ENCODE peak calls at places on chromosomes 12 and 14, in seven cellular contexts. U is RWPE2; T is central memory CD4-positive, alpha-beta T cell; S is AG20443; N is Daoy; X is T-helper 2 cell treated with Interferon-gamma antibody and Interleukin-4, amounts not matched to agents 5 μg/mL and 100 μg/mL, for 36 hours; G is stimulated activated CD8-positive, alpha-beta memory T cell treated with anti-CD3 and anti-CD28 coated beads, Interleukin-4, amount 100 ng/mL, for 24 hours. B is an unnamed sample.

GRCh38 chr14:32590157-32590556 is 261.1 kb downstream of the AKAP6 start:
- DNase-seq in U (no peak), T (no peak), S (no peak), N (no peak), X (no peak), G (no peak), B (no peak)

GRCh38 chr12:120365675-120366340 is 3.2 kb downstream of the MSI1 start:
- DNase-seq in U (no peak), T (no peak), S (no peak), N (no peak), X (no peak), G (no peak), B (no peak)

GRCh38 chr14:50020799-50021198 is 95.6 kb downstream of the VCPKMT start:
- DNase-seq in U (no peak), T (no peak), S (no peak), N (no peak), X (no peak), G (no peak), B (no peak)

GRCh38 chr14:41047763-41048162 is 558.9 kb upstream of the LRFN5 start:
- DNase-seq in U (no peak), T (no peak), S (no peak), N (no peak), X (no peak), G (no peak), B (no peak)

GRCh38 chr14:74583689-74584434 is 28.2 kb downstream of the LTBP2 start:
- DNase-seq in U (peak; percentile 89), T (no peak), S (peak; percentile 69), N (peak; percentile 87), X (no peak), G (peak; percentile 9), B (no peak)

GRCh38 chr14:42149609-42150261 is 543.1 kb downstream of the LRFN5 start:
- DNase-seq in U (no peak), T (no peak), S (no peak), N (no peak), X (no peak), G (no peak), B (no peak)

GRCh38 chr14:99793213-99794155 is at the start of gene EML1:
- DNase-seq in U (no peak), T (peak; percentile 73), S (peak; percentile 99), N (peak; percentile 94), X (peak; percentile 81), G (peak; percentile 56), B (peak; percentile 69)

GRCh38 chr14:101475468-101476257 is 85.6 kb upstream of the DIO3 start:
- DNase-seq in U (peak; percentile 83), T (no peak), S (peak; percentile 82), N (peak; percentile 67), X (no peak), G (no peak), B (no peak)

GRCh38 chr12:53338916-53339315 is 2.8 kb upstream of the SP7 start:
- DNase-seq in U (no peak), T (no peak), S (no peak), N (no peak), X (no peak), G (no peak), B (no peak)

GRCh38 chr12:110367209-110367864 is 36.2 kb downstream of the ANAPC7 start:
- DNase-seq in U (no peak), T (no peak), S (no peak), N (no peak), X (no peak), G (no peak), B (no peak)

GRCh38 chr14:32985881-32986280 is 47.2 kb downstream of the NPAS3 start:
- DNase-seq in U (no peak), T (no peak), S (no peak), N (peak; percentile 10), X (no peak), G (no peak), B (no peak)

GRCh38 chr14:50082784-50083466 is 33.4 kb downstream of the VCPKMT start:
- DNase-seq in U (no peak), T (peak; percentile 92), S (no peak), N (peak; percentile 89), X (peak; percentile 93), G (peak; percentile 74), B (peak; percentile 83)

GRCh38 chr14:80948291-80948690 is 6.8 kb upstream of the CEP128 start:
- DNase-seq in U (no peak), T (no peak), S (no peak), N (no peak), X (no peak), G (no peak), B (no peak)

GRCh38 chr12:105742567-105742874 is 396.2 kb downstream of the NUAK1 start:
- DNase-seq in U (no peak), T (no peak), S (no peak), N (no peak), X (no peak), G (no peak), B (no peak)

GRCh38 chr14:106070242-106070641 is 543.9 kb downstream of the TMEM121 start:
- DNase-seq in U (no peak), T (no peak), S (no peak), N (no peak), X (no peak), G (no peak), B (no peak)

GRCh38 chr12:105291531-105291930 is 39.0 kb upstream of the C12orf75 start:
- DNase-seq in U (no peak), T (no peak), S (no peak), N (no peak), X (no peak), G (no peak), B (no peak)

GRCh38 chr12:119990382-119990874 is 1.4 kb downstream of the BICDL1 start:
- DNase-seq in U (no peak), T (no peak), S (no peak), N (no peak), X (no peak), G (no peak), B (no peak)

GRCh38 chr12:111754671-111755070 is 12.1 kb upstream of the ALDH2 start:
- DNase-seq in U (no peak), T (no peak), S (no peak), N (no peak), X (no peak), G (no peak), B (no peak)

GRCh38 chr12:68264864-68265256 is 11.5 kb upstream of the IL22 start:
- DNase-seq in U (no peak), T (no peak), S (peak; percentile 24), N (no peak), X (no peak), G (no peak), B (no peak)

GRCh38 chr12:111748195-111748803 is 18.4 kb upstream of the ALDH2 start:
- DNase-seq in U (no peak), T (no peak), S (no peak), N (no peak), X (no peak), G (no peak), B (no peak)

GRCh38 chr12:1131811-1132224 is 140.8 kb downstream of the ERC1 start:
- DNase-seq in U (no peak), T (no peak), S (no peak), N (no peak), X (no peak), G (no peak), B (no peak)

GRCh38 chr14:61252354-61253063 is 28.6 kb downstream of the TMEM30B start:
- DNase-seq in U (peak; percentile 83), T (peak; percentile 47), S (peak; percentile 91), N (peak; percentile 92), X (peak; percentile 62), G (peak; percentile 24), B (peak; percentile 48)

GRCh38 chr12:47882796-47883546 is 21.8 kb downstream of the VDR start:
- DNase-seq in U (peak; percentile 45), T (peak; percentile 26), S (no peak), N (peak; percentile 51), X (peak; percentile 44), G (peak; percentile 20), B (no peak)

GRCh38 chr12:65568517-65568916 is 255.8 kb upstream of the HMGA2 start:
- DNase-seq in U (peak; percentile 74), T (no peak), S (no peak), N (peak; percentile 59), X (no peak), G (no peak), B (no peak)

GRCh38 chr14:74532246-74532645 is 38.7 kb downstream of the ISCA2 start:
- DNase-seq in U (no peak), T (no peak), S (no peak), N (no peak), X (no peak), G (no peak), B (no peak)

GRCh38 chr12:63068857-63069442 is 82.1 kb downstream of the AVPR1A start:
- DNase-seq in U (no peak), T (no peak), S (peak; percentile 21), N (peak; percentile 60), X (no peak), G (no peak), B (no peak)

GRCh38 chr12:117803013-117803412 is 165.8 kb downstream of the KSR2 start:
- DNase-seq in U (no peak), T (no peak), S (no peak), N (no peak), X (no peak), G (no peak), B (no peak)

GRCh38 chr12:131087302-131087818 is 133.7 kb downstream of the ADGRD1 start:
- DNase-seq in U (no peak), T (no peak), S (no peak), N (no peak), X (no peak), G (no peak), B (no peak)

GRCh38 chr12:107594995-107595394 is 90.6 kb upstream of the PWP1 start:
- DNase-seq in U (no peak), T (no peak), S (no peak), N (peak; percentile 37), X (no peak), G (no peak), B (no peak)

GRCh38 chr14:64503184-64503433 is 529 bp downstream of the ZBTB25 start:
- DNase-seq in U (no peak), T (peak; percentile 30), S (peak; percentile 22), N (no peak), X (no peak), G (no peak), B (no peak)

GRCh38 chr14:68794856-68795601 is 2.2 kb upstream of the ZFP36L1 start:
- DNase-seq in U (peak; percentile 35), T (peak; percentile 57), S (peak; percentile 80), N (peak; percentile 88), X (peak; percentile 54), G (no peak), B (no peak)

GRCh38 chr12:54005853-54006699 is 2.7 kb upstream of the HOXC8 start:
- DNase-seq in U (no peak), T (peak; percentile 75), S (peak; percentile 89), N (peak; percentile 91), X (peak; percentile 80), G (peak; percentile 74), B (peak; percentile 82)

GRCh38 chr14:62077676-62078261 is 315.5 kb downstream of the SNAPC1 start:
- DNase-seq in U (no peak), T (peak; percentile 14), S (no peak), N (no peak), X (no peak), G (no peak), B (peak; percentile 63)

GRCh38 chr14:54727929-54728328 is 161.0 kb downstream of the SAMD4A start:
- DNase-seq in U (no peak), T (no peak), S (peak; percentile 69), N (no peak), X (no peak), G (no peak), B (no peak)

B was measured in immature natural killer cell.